ENCODE peak calls at places on chromosomes 4 and X, in five cellular contexts. F is psoas muscle, T is A549, L is transverse colon, X is fibroblast of villous mesenchyme. N is an unnamed sample.

GRCh38 chr4:167883271-167883670 is 209.1 kb upstream of the ANXA10 start:
- DNase-seq in F (no peak), T (no peak), L (no peak), X (peak; percentile 38), N (no peak)

GRCh38 chr4:100208964-100209363 is 18.7 kb upstream of the DDIT4L start:
- DNase-seq in F (no peak), T (no peak), L (no peak), X (no peak), N (no peak)

GRCh38 chr4:60366661-60367060 is 833.5 kb upstream of the ADGRL3 start:
- DNase-seq in F (no peak), T (no peak), L (no peak), X (no peak), N (no peak)

GRCh38 chr4:186298034-186298647 is 32.2 kb downstream of the F11 start:
- DNase-seq in F (no peak), T (no peak), L (no peak), X (no peak), N (no peak)

GRCh38 chr4:110737931-110738330 is 115.1 kb upstream of the PITX2 start:
- DNase-seq in F (no peak), T (no peak), L (no peak), X (no peak), N (no peak)

GRCh38 chr4:13521047-13521446 is 23.3 kb downstream of the NKX3-2 start:
- DNase-seq in F (no peak), T (no peak), L (no peak), X (no peak), N (no peak)

GRCh38 chr4:98891533-98892337 is 37.2 kb downstream of the EIF4E start:
- DNase-seq in F (no peak), T (no peak), L (no peak), X (peak; percentile 41), N (no peak)

GRCh38 chr4:183147191-183147590 is 48.1 kb downstream of the WWC2 start:
- DNase-seq in F (no peak), T (no peak), L (no peak), X (no peak), N (no peak)

GRCh38 chrX:39830414-39830813 is 267.3 kb downstream of the BCOR start:
- DNase-seq in F (no peak), T (no peak), L (no peak), X (no peak), N (no peak)

GRCh38 chr4:57064811-57065711 is 45.1 kb downstream of the IGFBP7 start:
- DNase-seq in F (peak; percentile 74), T (peak; percentile 41), L (peak; percentile 45), X (peak; percentile 87), N (no peak)

GRCh38 chr4:153988446-153988845 is 199.6 kb upstream of the SFRP2 start:
- DNase-seq in F (no peak), T (no peak), L (no peak), X (no peak), N (no peak)

GRCh38 chrX:29699214-29699613 is 516.1 kb upstream of the MAGEB2 start:
- DNase-seq in F (no peak), T (no peak), L (no peak), X (peak; percentile 24), N (no peak)

GRCh38 chr4:88109123-88109864 is 49.1 kb downstream of the ABCG2 start:
- DNase-seq in F (no peak), T (no peak), L (no peak), X (peak; percentile 6), N (no peak)

GRCh38 chr4:148986951-148987350 is 544.7 kb upstream of the NR3C2 start:
- DNase-seq in F (no peak), T (no peak), L (peak; percentile 40), X (no peak), N (no peak)

GRCh38 chr4:23654791-23655190 is 235.1 kb downstream of the PPARGC1A start:
- DNase-seq in F (no peak), T (no peak), L (no peak), X (peak; percentile 7), N (no peak)

GRCh38 chr4:157014621-157015591 is 43.3 kb upstream of the PDGFC start:
- DNase-seq in F (no peak), T (no peak), L (no peak), X (peak; percentile 87), N (no peak)

GRCh38 chr4:142095886-142096605 is 459.7 kb downstream of the IL15 start:
- DNase-seq in F (no peak), T (peak; percentile 49), L (no peak), X (peak; percentile 82), N (peak; percentile 57)

GRCh38 chr4:140154572-140154891 is 548 bp upstream of the MAML3 start:
- DNase-seq in F (no peak), T (no peak), L (no peak), X (no peak), N (no peak)
- H3K4me3 ChIP-seq in F (peak overlapping the region; percentile 80), T (peak overlapping the region; percentile 80), L (no peak overlapping the region), X (peak overlapping the region; percentile 87), N (peak overlapping the region; percentile 77)

GRCh38 chrX:143437439-143437838 is 79.8 kb downstream of the SPANXN3 start:
- DNase-seq in F (no peak), T (no peak), L (no peak), X (peak; percentile 1), N (no peak)
- TF ChIP-seq CTCF in F (peak; percentile 50), T (no peak), L (no peak), X (peak; percentile 29), N (no peak)

GRCh38 chr4:76197971-76198410 is 15.6 kb downstream of the SCARB2 start:
- DNase-seq in F (peak; percentile 56), T (no peak), L (peak; percentile 64), X (no peak), N (peak; percentile 89)

GRCh38 chr4:76195326-76195725 is 18.3 kb downstream of the SCARB2 start:
- DNase-seq in F (no peak), T (no peak), L (no peak), X (peak; percentile 32), N (no peak)

GRCh38 chr4:76199664-76200211 is 13.9 kb downstream of the SCARB2 start:
- DNase-seq in F (no peak), T (no peak), L (peak; percentile 81), X (peak; percentile 38), N (no peak)

GRCh38 chr4:76198411-76199237 is 15.0 kb downstream of the SCARB2 start:
- DNase-seq in F (peak; percentile 70), T (no peak), L (peak; percentile 85), X (peak; percentile 95), N (no peak)

DNA sequence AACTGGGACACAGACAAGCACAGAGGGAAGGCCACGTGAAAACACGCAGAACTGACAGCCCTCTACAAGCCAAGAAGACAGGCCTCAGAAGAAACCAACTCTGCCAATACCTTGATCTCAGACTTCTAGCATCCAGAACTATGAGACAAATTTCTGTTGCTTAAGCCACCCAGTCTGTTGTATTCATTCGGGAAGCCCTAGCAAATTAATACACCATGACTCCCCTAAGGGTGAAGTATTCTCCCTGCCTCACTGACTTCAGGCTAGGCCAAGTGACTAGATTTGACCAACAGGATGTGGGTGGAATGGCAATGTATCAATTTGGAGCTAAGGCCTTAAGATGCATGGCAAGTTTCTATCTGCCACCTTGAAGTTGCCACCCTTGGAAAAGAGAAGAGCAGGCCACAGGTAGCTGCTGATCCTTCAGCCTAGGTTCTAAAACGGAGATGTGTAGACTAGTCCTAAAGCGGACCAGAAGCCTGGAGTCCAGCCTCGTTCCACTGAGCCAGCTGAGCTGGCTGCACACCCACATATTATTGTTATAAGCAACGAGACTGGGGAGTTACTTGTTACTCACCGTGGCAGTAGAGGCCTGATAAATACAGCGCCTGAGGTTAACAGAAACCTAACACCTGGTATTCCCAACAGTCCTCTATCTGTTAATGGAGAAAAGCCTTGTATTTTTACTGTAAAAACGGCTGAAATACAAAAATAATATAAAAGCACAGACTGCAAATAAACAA is 16.5 kb downstream of the SCARB2 start:
- DNase-seq in F (no peak), T (no peak), L (no peak), X (no peak), N (no peak)
- H3K4me3 ChIP-seq in F (peak overlapping the region; percentile 37), T (no peak overlapping the region), L (no peak overlapping the region), X (no peak overlapping the region), N (no peak overlapping the region)

DNA sequence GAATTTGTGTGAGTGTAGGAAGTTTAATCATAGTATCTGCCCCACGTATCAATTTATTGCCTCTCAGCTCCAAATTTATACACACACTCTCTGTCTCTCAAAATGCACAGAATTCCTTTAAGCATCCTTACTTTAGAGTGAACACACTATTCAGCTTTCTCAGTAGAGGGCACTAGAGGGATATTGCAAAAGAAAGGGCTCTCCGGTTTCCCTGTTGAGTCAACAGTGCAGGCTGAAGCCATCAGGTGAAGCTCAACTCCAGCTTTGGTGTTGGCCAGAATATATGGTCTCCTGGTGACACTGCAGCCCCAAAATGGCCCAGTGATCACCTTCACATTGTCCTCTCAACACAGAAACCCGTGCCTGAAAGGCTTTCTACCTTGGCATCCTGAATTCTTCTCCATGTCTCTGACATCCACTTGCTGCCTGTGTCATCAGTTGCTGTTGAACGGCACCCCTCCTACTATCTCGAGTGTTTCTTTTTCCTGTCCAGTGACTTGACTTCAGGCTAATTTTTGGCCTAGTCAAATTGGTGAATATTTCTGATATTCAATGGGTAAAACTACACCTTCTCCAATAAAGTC is 670.5 kb downstream of the GABRG1 start:
- DNase-seq in F (no peak), T (no peak), L (no peak), X (peak; percentile 1), N (no peak)
- TF ChIP-seq CTCF in F (no peak), T (no peak), L (peak; percentile 41), X (peak; percentile 12), N (no peak)

DNA sequence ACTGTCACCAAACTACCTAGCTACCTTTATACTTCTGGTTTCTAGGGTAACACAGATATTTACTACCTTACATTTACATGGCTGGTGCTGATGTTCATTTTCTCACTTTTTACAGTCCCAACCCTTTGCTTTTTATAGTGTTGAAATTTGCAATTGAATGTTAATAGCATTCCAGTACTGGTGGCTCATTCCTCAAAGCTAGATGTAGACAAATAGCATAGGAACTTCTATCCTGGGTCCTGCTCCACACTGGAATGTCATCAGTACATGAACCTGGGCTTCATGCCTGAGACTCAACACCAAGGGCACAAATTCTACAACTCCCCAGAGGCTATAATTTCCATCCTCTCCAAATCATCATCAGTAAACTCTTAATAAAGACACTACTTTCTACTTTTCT is 10.3 kb upstream of the TRMT2B start:
- DNase-seq in F (no peak), T (no peak), L (no peak), X (no peak), N (no peak)
- H3K4me3 ChIP-seq in F (no peak overlapping the region), T (no peak overlapping the region), L (no peak overlapping the region), X (no peak overlapping the region), N (no peak overlapping the region)

DNA sequence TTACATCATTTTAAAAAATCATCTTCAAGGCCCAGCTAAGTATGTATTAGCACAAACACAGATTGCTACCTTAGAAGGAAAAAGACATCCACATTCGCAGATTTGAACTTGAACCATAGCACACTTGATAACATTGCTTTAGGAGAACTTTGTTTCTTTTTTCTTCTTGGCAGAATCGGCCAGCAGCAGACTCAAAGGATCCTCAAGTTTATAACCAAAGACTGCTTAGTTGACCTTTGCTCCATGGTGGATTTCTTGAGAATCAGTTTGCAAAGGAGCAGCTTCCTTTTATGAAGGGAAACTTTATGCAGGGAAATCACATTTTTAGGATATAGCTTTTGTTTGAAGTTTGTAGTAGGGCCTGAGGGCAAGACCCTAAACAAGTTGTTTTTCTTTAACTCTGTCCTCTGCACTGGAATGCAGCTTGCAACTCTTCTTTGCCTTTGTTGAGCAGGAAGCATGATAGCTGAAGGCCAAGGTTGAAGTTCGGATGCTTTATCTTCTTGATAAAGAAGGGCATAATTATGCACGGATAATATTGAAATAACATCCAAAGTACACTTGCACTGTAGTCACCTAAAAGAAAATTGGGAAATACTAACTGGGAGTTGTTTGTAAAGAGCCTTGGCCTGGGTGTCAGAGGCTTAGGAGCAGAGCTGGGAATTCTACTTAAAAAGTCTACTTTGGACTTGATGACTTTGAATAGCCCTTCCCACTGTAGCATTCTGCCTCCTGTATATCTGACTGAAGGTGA is 78.4 kb downstream of the CDS1 start:
- DNase-seq in F (no peak), T (no peak), L (no peak), X (no peak), N (no peak)
- TF ChIP-seq CTCF in F (no peak), T (no peak), L (no peak), X (no peak), N (no peak)

N was measured in lower leg skin.